ENCODE peak calls at places on chromosome 11, in five cellular contexts. N is heart right ventricle, C is MV-4-11, F is cardiac fibroblast, L is testis. A is an unnamed sample.

GRCh38 chr11:11149671-11150459 is 203.2 kb downstream of the CSNK2A3 start:
- DNase-seq in N (no peak), C (peak), F (no peak), L (no peak), A (no peak)

GRCh38 chr11:23569547-23569946 is 709.3 kb upstream of the CCDC179 start:
- DNase-seq in N (no peak), C (no peak), F (no peak), L (no peak), A (no peak)

GRCh38 chr11:3860360-3860759 is 4.9 kb downstream of the STIM1 start:
- DNase-seq in N (no peak), C (no peak), F (no peak), L (no peak), A (no peak)

GRCh38 chr11:113269096-113269495 is 45.3 kb upstream of the TTC12 start:
- DNase-seq in N (no peak), C (no peak), F (no peak), L (no peak), A (no peak)

GRCh38 chr11:2367266-2368160 is 9.6 kb upstream of the CD81 start:
- DNase-seq in N (no peak), C (no peak), F (no peak), L (no peak), A (no peak)

GRCh38 chr11:108142304-108142703 is 20.9 kb downstream of the ACAT1 start:
- DNase-seq in N (no peak), C (no peak), F (no peak), L (no peak), A (no peak)

GRCh38 chr11:86197448-86197847 is 47.1 kb upstream of the EED start:
- DNase-seq in N (no peak), C (peak), F (no peak), L (no peak), A (no peak)

GRCh38 chr11:30990625-30991348 is 378.8 kb downstream of the DCDC1 start:
- DNase-seq in N (no peak), C (no peak), F (no peak), L (no peak), A (no peak)

GRCh38 chr11:23540101-23540561 is 679.9 kb upstream of the CCDC179 start:
- DNase-seq in N (no peak), C (peak), F (peak), L (peak), A (no peak)

GRCh38 chr11:84316866-84317560 is 1030.8 kb upstream of the CCDC90B start:
- DNase-seq in N (no peak), C (no peak), F (peak), L (peak), A (no peak)

GRCh38 chr11:128061321-128061871 is 526.0 kb downstream of the ETS1 start:
- DNase-seq in N (no peak), C (no peak), F (no peak), L (no peak), A (no peak)

A was measured in upper lobe of left lung.